ENCODE peak calls at places on chromosomes 1 and 21, in seven cellular contexts. O, H, T, G, M, I and N are unnamed samples.

GRCh38 chr1:203985676-203986075 is 87.2 kb upstream of the SOX13 start:
- DNase-seq in O (no peak), H (no peak), T (no peak), G (no peak), M (no peak), I (no peak), N (no peak)

GRCh38 chr1:151820940-151821339 is 10.7 kb downstream of the RORC start:
- DNase-seq in O (peak), H (no peak), T (no peak), G (no peak), M (no peak), I (no peak), N (no peak)

GRCh38 chr1:209797978-209798639 is 7.8 kb downstream of the IRF6 start:
- DNase-seq in O (no peak), H (no peak), T (no peak), G (no peak), M (no peak), I (no peak), N (no peak)

GRCh38 chr21:40950970-40951369 is 104.0 kb upstream of the DSCAM start:
- DNase-seq in O (no peak), H (no peak), T (no peak), G (no peak), M (no peak), I (no peak), N (no peak)

GRCh38 chr1:21537511-21537931 is 28.3 kb downstream of the ALPL start:
- DNase-seq in O (peak), H (no peak), T (no peak), G (no peak), M (peak), I (no peak), N (no peak)

GRCh38 chr1:184910596-184910995 is 63.7 kb downstream of the NIBAN1 start:
- DNase-seq in O (peak), H (peak), T (peak), G (no peak), M (no peak), I (no peak), N (peak)

GRCh38 chr1:44316231-44316759 is 38.8 kb downstream of the ERI3 start:
- DNase-seq in O (no peak), H (no peak), T (no peak), G (no peak), M (no peak), I (no peak), N (no peak)

GRCh38 chr21:43861716-43862115 is 3.3 kb upstream of the AGPAT3 start:
- DNase-seq in O (peak), H (no peak), T (no peak), G (no peak), M (no peak), I (no peak), N (no peak)

GRCh38 chr1:155052412-155053400 is 1.6 kb downstream of the ADAM15 start:
- DNase-seq in O (no peak), H (peak), T (no peak), G (peak), M (no peak), I (no peak), N (no peak)

GRCh38 chr1:34162852-34163766 is 1.9 kb downstream of the CSMD2 start:
- DNase-seq in O (peak), H (peak), T (peak), G (peak), M (no peak), I (peak), N (no peak)

GRCh38 chr1:183604811-183605210 is 14.6 kb upstream of the NCF2 start:
- DNase-seq in O (no peak), H (no peak), T (no peak), G (no peak), M (no peak), I (no peak), N (no peak)

GRCh38 chr1:225612265-225612664 is 40.7 kb downstream of the ENAH start:
- DNase-seq in O (no peak), H (no peak), T (no peak), G (no peak), M (no peak), I (no peak), N (no peak)

GRCh38 chr1:225610539-225610938 is 42.4 kb downstream of the ENAH start:
- DNase-seq in O (no peak), H (no peak), T (no peak), G (no peak), M (no peak), I (no peak), N (no peak)

GRCh38 chr1:225617479-225617878 is 35.4 kb downstream of the ENAH start:
- DNase-seq in O (no peak), H (no peak), T (no peak), G (no peak), M (no peak), I (no peak), N (no peak)

GRCh38 chr1:225611537-225612223 is 41.2 kb downstream of the ENAH start:
- DNase-seq in O (peak), H (no peak), T (no peak), G (no peak), M (no peak), I (no peak), N (no peak)

DNA sequence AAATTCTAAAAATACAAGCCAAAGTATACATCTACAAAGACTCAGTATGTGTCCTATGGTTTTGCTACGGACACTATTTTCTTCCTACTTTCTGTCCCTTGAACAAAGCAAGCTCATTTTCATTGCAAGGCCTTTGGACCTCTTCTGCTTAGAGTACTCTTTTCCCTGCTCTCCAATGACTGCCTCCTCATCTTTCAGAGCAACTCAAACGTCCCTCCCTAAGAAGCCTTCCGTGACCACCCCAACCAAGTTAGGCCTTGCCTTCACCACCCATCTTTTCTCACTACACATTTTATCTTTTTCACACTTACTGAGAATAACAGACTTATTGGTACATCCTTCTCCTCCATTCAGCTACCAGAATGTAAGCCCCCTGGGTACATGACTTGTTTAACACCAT is 39.9 kb downstream of the ENAH start:
- DNase-seq in O (no peak), H (no peak), T (no peak), G (no peak), M (no peak), I (no peak), N (no peak)
- TF ChIP-seq EP300 in O (no peak), H (no peak), T (no peak), G (no peak), M (no peak), I (no peak), N (no peak)

GRCh38 chr1:35190784-35191183 is 2.2 kb downstream of the SFPQ start:
- DNase-seq in O (no peak), H (no peak), T (no peak), G (no peak), M (no peak), I (no peak), N (no peak)

GRCh38 chr1:35188578-35189392 is 4.2 kb downstream of the SFPQ start:
- DNase-seq in O (no peak), H (no peak), T (no peak), G (no peak), M (no peak), I (no peak), N (no peak)

GRCh38 chr1:35186239-35186638 is 6.7 kb downstream of the SFPQ start:
- DNase-seq in O (no peak), H (no peak), T (no peak), G (no peak), M (no peak), I (no peak), N (no peak)

GRCh38 chr1:35185200-35185599 is 7.7 kb downstream of the SFPQ start:
- DNase-seq in O (no peak), H (no peak), T (no peak), G (no peak), M (no peak), I (no peak), N (no peak)

GRCh38 chr1:35187816-35188342 is 5.1 kb downstream of the SFPQ start:
- DNase-seq in O (no peak), H (no peak), T (no peak), G (no peak), M (no peak), I (no peak), N (no peak)
- TF ChIP-seq POLR2A in O (no peak), H (no peak), T (no peak), G (no peak), M (no peak), I (no peak), N (no peak)

GRCh38 chr1:8662380-8663072 is 154.9 kb downstream of the RERE start:
- DNase-seq in O (no peak), H (no peak), T (no peak), G (no peak), M (no peak), I (no peak), N (no peak)
- H3K4me3 ChIP-seq in O (no peak), H (no peak), T (no peak), G (no peak), M (no peak), I (no peak), N (no peak)

GRCh38 chr1:58576727-58577675 is at the start of gene TACSTD2:
- DNase-seq in O (peak), H (peak), T (no peak), G (no peak), M (no peak), I (peak), N (peak)
- TF ChIP-seq EP300 in O (no peak), H (no peak), T (no peak), G (no peak), M (no peak), I (no peak), N (no peak)

GRCh38 chr1:149936076-149936991 is at the start of gene MTMR11:
- DNase-seq in O (peak), H (peak), T (peak), G (peak), M (peak), I (no peak), N (no peak)
- TF ChIP-seq POLR2A in O (no peak), H (peak), T (no peak), G (no peak), M (no peak), I (no peak), N (no peak)